ENCODE peak calls at places on chromosomes 13 and 19, in ten cellular contexts. K is pons; P is endothelial cell of umbilical vein; Y is germinal center; T is activated B cell treated with CpG ODN at 0.5 μM for 24 hours; V is NCI-H2081 treated with DMSO at 0.1 percent for 48 hours; L is activated naive CD4-positive, alpha-beta T cell treated with anti-CD3 and anti-CD28 coated beads for 36 hours; Z is ascending aorta; C is anterior cingulate cortex; B is activated CD8-positive, alpha-beta memory T cell treated with anti-CD3 and anti-CD28 coated beads for 4 hours. R is an unnamed sample.

GRCh38 chr13:77565635-77566034 is 30.1 kb downstream of the SCEL start:
- DNase-seq in Y (peak), B (no peak), P (peak), Z (no peak), K (peak), T (no peak), V (no peak), C (no peak), L (no peak), R (no peak)

GRCh38 chr13:21067794-21068193 is 6.4 kb upstream of the LATS2 start:
- DNase-seq in T (no peak), Z (no peak), P (no peak), V (no peak), Y (no peak), B (no peak), K (no peak), L (no peak), C (no peak), R (no peak)

GRCh38 chr19:49514151-49514550 is 1.7 kb downstream of the FCGRT start:
- DNase-seq in V (no peak), Y (no peak), B (no peak), T (no peak), C (no peak), P (no peak), K (no peak), L (no peak), Z (no peak), R (no peak)

GRCh38 chr19:1255186-1256161 is 7.1 kb downstream of the MIDN start:
- DNase-seq in P (no peak), V (no peak), Y (no peak), L (no peak), B (no peak), T (no peak), K (peak), C (peak), Z (no peak), R (no peak)

GRCh38 chr19:2319551-2319950 is 8.8 kb downstream of the LSM7 start:
- DNase-seq in T (no peak), C (no peak), B (no peak), L (no peak), P (no peak), V (no peak), K (no peak), Y (no peak), Z (no peak), R (no peak)

GRCh38 chr19:12194827-12195500 is 32.1 kb downstream of the ZNF136 start:
- DNase-seq in V (no peak), P (peak), Z (peak), K (peak), B (peak), Y (peak), C (peak), L (peak), T (peak), R (peak)

GRCh38 chr19:14505488-14506239 is 9.7 kb upstream of the GIPC1 start:
- DNase-seq in L (peak), Z (no peak), P (peak), K (no peak), T (peak), B (no peak), V (no peak), C (no peak), Y (peak), R (peak)

GRCh38 chr19:29484876-29485275 is 40.9 kb upstream of the VSTM2B start:
- DNase-seq in K (no peak), P (no peak), Y (no peak), V (no peak), Z (no peak), L (no peak), C (no peak), T (no peak), B (no peak), R (peak)

GRCh38 chr13:54733639-54734038 is 1705.0 kb downstream of the OLFM4 start:
- DNase-seq in Z (no peak), C (no peak), V (no peak), P (no peak), B (no peak), K (no peak), T (no peak), Y (no peak), L (no peak), R (no peak)

GRCh38 chr19:13091400-13092161 is 11.1 kb downstream of the LYL1 start:
- DNase-seq in C (peak), T (no peak), B (no peak), K (peak), P (peak), V (no peak), Y (no peak), Z (peak), L (no peak), R (no peak)

GRCh38 chr19:2112516-2113320 is 16.0 kb downstream of the IZUMO4 start:
- DNase-seq in P (no peak), L (no peak), K (no peak), Y (no peak), C (no peak), Z (no peak), V (no peak), T (no peak), B (no peak), R (no peak)

GRCh38 chr13:66362485-66362884 is 867.7 kb downstream of the PCDH9 start:
- DNase-seq in L (no peak), T (no peak), P (no peak), V (no peak), B (no peak), Z (no peak), K (no peak), C (no peak), Y (no peak), R (no peak)

R was measured in memory B cell.